ENCODE peak calls at places on chromosomes 3 and 15, in four cellular contexts. One of them, this sample, is unnamed.

GRCh38 chr3:49397470-49397869 is 14.3 kb downstream of the RHOA start:
- DNase-seq in CD4-positive, CD25-positive, alpha-beta regulatory T cell: no peak
- DNase-seq in tibial nerve: no peak
- DNase-seq in HCT116: no peak
- DNase-seq in this sample: no peak

GRCh38 chr15:99433026-99433756 is 132.6 kb upstream of the MEF2A start:
- DNase-seq in tibial nerve: no peak
- DNase-seq in CD4-positive, CD25-positive, alpha-beta regulatory T cell: no peak
- DNase-seq in HCT116: no peak
- DNase-seq in this sample: no peak

GRCh38 chr3:55718475-55718874 is 231.4 kb upstream of the WNT5A start:
- DNase-seq in tibial nerve: no peak
- DNase-seq in CD4-positive, CD25-positive, alpha-beta regulatory T cell: no peak
- DNase-seq in HCT116: no peak
- DNase-seq in this sample: no peak

GRCh38 chr3:187165144-187165543 is 25.8 kb upstream of the RPL39L start:
- DNase-seq in HCT116: peak; percentile 45
- DNase-seq in CD4-positive, CD25-positive, alpha-beta regulatory T cell: peak; percentile 76
- DNase-seq in tibial nerve: no peak
- DNase-seq in this sample: no peak

GRCh38 chr3:5194801-5195509 is 7.4 kb downstream of the EDEM1 start:
- DNase-seq in tibial nerve: no peak
- DNase-seq in CD4-positive, CD25-positive, alpha-beta regulatory T cell: peak; percentile 32
- DNase-seq in HCT116: peak; percentile 72
- DNase-seq in this sample: no peak

GRCh38 chr15:83324799-83325198 is 40.3 kb upstream of the BNC1 start:
- DNase-seq in CD4-positive, CD25-positive, alpha-beta regulatory T cell: no peak
- DNase-seq in tibial nerve: no peak
- DNase-seq in HCT116: no peak
- DNase-seq in this sample: no peak

GRCh38 chr3:134873789-134874188 is 78.7 kb downstream of the EPHB1 start:
- DNase-seq in HCT116: no peak
- DNase-seq in CD4-positive, CD25-positive, alpha-beta regulatory T cell: no peak
- DNase-seq in tibial nerve: no peak
- DNase-seq in this sample: no peak

GRCh38 chr3:45817788-45818523 is 21.6 kb upstream of the SLC6A20 start:
- DNase-seq in HCT116: peak; percentile 96
- DNase-seq in CD4-positive, CD25-positive, alpha-beta regulatory T cell: no peak
- DNase-seq in tibial nerve: peak; percentile 69
- DNase-seq in this sample: no peak

GRCh38 chr15:59457103-59457502 is 19.1 kb downstream of the FAM81A start:
- DNase-seq in tibial nerve: no peak
- DNase-seq in HCT116: no peak
- DNase-seq in CD4-positive, CD25-positive, alpha-beta regulatory T cell: no peak
- DNase-seq in this sample: no peak

GRCh38 chr3:55531266-55531665 is 44.2 kb upstream of the WNT5A start:
- DNase-seq in tibial nerve: no peak
- DNase-seq in CD4-positive, CD25-positive, alpha-beta regulatory T cell: no peak
- DNase-seq in HCT116: no peak
- DNase-seq in this sample: no peak

GRCh38 chr3:114453296-114453888 is 159.6 kb downstream of the TIGIT start:
- DNase-seq in tibial nerve: no peak
- DNase-seq in CD4-positive, CD25-positive, alpha-beta regulatory T cell: no peak
- DNase-seq in HCT116: no peak
- DNase-seq in this sample: no peak

GRCh38 chr3:128280466-128281455 is 127.5 kb downstream of the EEFSEC start:
- DNase-seq in tibial nerve: no peak
- DNase-seq in HCT116: no peak
- DNase-seq in CD4-positive, CD25-positive, alpha-beta regulatory T cell: no peak
- DNase-seq in this sample: no peak

GRCh38 chr3:158718490-158719170 is 13.6 kb downstream of the RARRES1 start:
- DNase-seq in tibial nerve: no peak
- DNase-seq in HCT116: peak; percentile 73
- DNase-seq in CD4-positive, CD25-positive, alpha-beta regulatory T cell: no peak
- DNase-seq in this sample: no peak

GRCh38 chr15:59306520-59307163 is 66.0 kb downstream of the MYO1E start:
- DNase-seq in tibial nerve: no peak
- DNase-seq in HCT116: no peak
- DNase-seq in CD4-positive, CD25-positive, alpha-beta regulatory T cell: no peak
- DNase-seq in this sample: no peak

GRCh38 chr15:77632760-77633133 is at the start of gene LINGO1:
- DNase-seq in HCT116: no peak
- DNase-seq in CD4-positive, CD25-positive, alpha-beta regulatory T cell: no peak
- DNase-seq in tibial nerve: no peak
- DNase-seq in this sample: no peak

GRCh38 chr15:70100495-70101331 is 3.0 kb upstream of the TLE3 start:
- DNase-seq in tibial nerve: no peak
- DNase-seq in HCT116: peak; percentile 27
- DNase-seq in CD4-positive, CD25-positive, alpha-beta regulatory T cell: peak; percentile 72
- DNase-seq in this sample: peak; percentile 62

GRCh38 chr15:38477637-38478036 is 23.7 kb downstream of the FAM98B start:
- DNase-seq in HCT116: no peak
- DNase-seq in tibial nerve: no peak
- DNase-seq in CD4-positive, CD25-positive, alpha-beta regulatory T cell: no peak
- DNase-seq in this sample: no peak

GRCh38 chr3:53491276-53491675 is 3.1 kb upstream of the CACNA1D start:
- DNase-seq in HCT116: no peak
- DNase-seq in tibial nerve: no peak
- DNase-seq in CD4-positive, CD25-positive, alpha-beta regulatory T cell: no peak
- DNase-seq in this sample: no peak

DNA sequence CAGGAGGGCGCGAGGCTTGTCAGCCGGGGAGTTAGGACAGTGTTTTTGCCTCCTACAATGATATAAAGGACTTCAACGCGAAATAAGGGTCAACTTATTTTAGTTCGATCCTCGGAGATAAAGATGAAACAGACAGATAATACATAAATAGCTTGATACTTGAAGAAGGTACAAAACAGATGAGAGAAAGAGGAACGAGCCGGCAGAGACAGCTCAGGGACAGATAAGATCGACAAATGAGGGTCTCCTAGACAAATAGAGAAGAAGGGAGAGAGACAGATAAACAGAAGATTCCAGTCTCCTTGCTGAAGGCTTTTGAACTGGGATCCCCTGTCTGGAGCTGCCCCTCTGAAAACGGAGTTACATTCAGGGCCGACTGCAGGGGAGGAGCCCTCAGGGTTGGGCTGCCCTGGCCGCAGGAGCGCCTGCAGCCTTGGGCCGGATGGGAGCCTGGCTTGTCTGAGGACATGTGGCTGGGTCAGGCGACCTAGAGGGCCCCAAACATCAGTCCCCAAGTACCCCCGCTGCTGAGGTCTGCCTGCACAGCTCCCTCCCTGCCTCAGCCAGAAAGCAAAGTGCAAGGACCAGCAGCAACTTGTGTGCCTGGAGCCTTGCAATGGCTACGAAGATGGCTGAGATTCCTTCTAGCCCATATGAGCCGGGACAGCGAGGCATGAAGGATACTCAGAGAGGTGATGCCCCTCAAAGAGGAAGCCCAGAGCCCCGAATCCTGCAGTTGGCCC is 981 bp upstream of the SKOR1 start:
- DNase-seq in HCT116: no peak
- DNase-seq in CD4-positive, CD25-positive, alpha-beta regulatory T cell: no peak
- DNase-seq in tibial nerve: no peak
- DNase-seq in this sample: no peak
- H3K9me3 ChIP-seq in HCT116: no peaks in the 10 kb centered on the region
- H3K9me3 ChIP-seq in CD4-positive, CD25-positive, alpha-beta regulatory T cell: no peaks in the 10 kb centered on the region
- H3K9me3 ChIP-seq in tibial nerve: no peaks in the 10 kb centered on the region
- H3K9me3 ChIP-seq in this sample: no peaks in the 10 kb centered on the region

GRCh38 chr3:196533260-196533681 is 18.1 kb upstream of the SMCO1 start:
- DNase-seq in CD4-positive, CD25-positive, alpha-beta regulatory T cell: no peak
- DNase-seq in HCT116: no peak
- DNase-seq in tibial nerve: no peak
- DNase-seq in this sample: no peak
- H3K9me3 ChIP-seq in CD4-positive, CD25-positive, alpha-beta regulatory T cell: no peaks in the 10 kb centered on the region
- H3K9me3 ChIP-seq in HCT116: no peaks in the 10 kb centered on the region
- H3K9me3 ChIP-seq in tibial nerve: no peaks in the 10 kb centered on the region
- H3K9me3 ChIP-seq in this sample: no peaks in the 10 kb centered on the region

GRCh38 chr15:93265046-93265658 is 176.1 kb upstream of the RGMA start:
- DNase-seq in CD4-positive, CD25-positive, alpha-beta regulatory T cell: no peak
- DNase-seq in HCT116: no peak
- DNase-seq in tibial nerve: no peak
- DNase-seq in this sample: no peak
- H3K9me3 ChIP-seq in CD4-positive, CD25-positive, alpha-beta regulatory T cell: peaks cover 1% of the 10 kb centered on the region
- H3K9me3 ChIP-seq in HCT116: no peaks in the 10 kb centered on the region
- H3K9me3 ChIP-seq in tibial nerve: no peaks in the 10 kb centered on the region
- H3K9me3 ChIP-seq in this sample: no peaks in the 10 kb centered on the region

DNA sequence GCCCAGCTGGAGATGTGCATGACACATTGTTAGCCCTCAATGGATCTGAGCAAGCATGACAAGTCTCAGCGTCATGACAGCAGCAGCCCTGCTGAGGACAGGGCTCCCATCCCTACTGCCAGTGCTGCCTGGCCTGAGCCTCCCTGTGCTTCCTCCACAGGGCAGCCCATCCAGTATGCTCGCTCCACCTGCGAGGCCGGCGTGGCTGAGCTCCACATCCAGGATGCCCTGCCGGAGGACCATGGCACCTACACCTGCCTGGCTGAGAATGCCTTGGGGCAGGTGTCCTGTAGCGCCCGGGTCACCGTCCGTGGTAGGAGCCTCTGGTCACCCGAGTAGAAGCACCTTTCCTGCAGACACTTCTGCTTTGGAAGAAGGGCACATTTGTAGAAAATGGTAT is 85.8 kb upstream of the OSBPL11 start:
- DNase-seq in HCT116: no peak
- DNase-seq in CD4-positive, CD25-positive, alpha-beta regulatory T cell: no peak
- DNase-seq in tibial nerve: no peak
- DNase-seq in this sample: no peak
- H3K9me3 ChIP-seq in HCT116: no peaks in the 10 kb centered on the region
- H3K9me3 ChIP-seq in CD4-positive, CD25-positive, alpha-beta regulatory T cell: no peaks in the 10 kb centered on the region
- H3K9me3 ChIP-seq in tibial nerve: no peaks in the 10 kb centered on the region
- H3K9me3 ChIP-seq in this sample: no peaks in the 10 kb centered on the region

GRCh38 chr15:86629409-86629808 is 549.7 kb downstream of the AGBL1 start:
- DNase-seq in CD4-positive, CD25-positive, alpha-beta regulatory T cell: no peak
- DNase-seq in HCT116: no peak
- DNase-seq in tibial nerve: no peak
- DNase-seq in this sample: no peak
- H3K9me3 ChIP-seq in CD4-positive, CD25-positive, alpha-beta regulatory T cell: no peaks in the 10 kb centered on the region
- H3K9me3 ChIP-seq in HCT116: no peaks in the 10 kb centered on the region
- H3K9me3 ChIP-seq in tibial nerve: no peaks in the 10 kb centered on the region
- H3K9me3 ChIP-seq in this sample: no peaks in the 10 kb centered on the region

This sample was measured in T-helper 17 cell.